ENCODE peak calls at places on chromosomes 5 and 9, in five cellular contexts. H, U, L, G and O are unnamed samples. For H3K36me3, the result is how much of the 10 kb centered on the place peaks cover.

GRCh38 chr5:176611435-176611834 is 1.5 kb upstream of the GPRIN1 start:
- DNase-seq in H (peak), U (no peak), L (peak), G (peak), O (no peak)

GRCh38 chr5:135601466-135601865 is 22.7 kb upstream of the CXCL14 start:
- DNase-seq in H (no peak), U (no peak), L (no peak), G (no peak), O (no peak)

GRCh38 chr9:136243631-136244030 is 2.0 kb downstream of the QSOX2 start:
- DNase-seq in H (no peak), U (peak), L (no peak), G (no peak), O (no peak)

GRCh38 chr9:71191708-71192107 is 70.3 kb upstream of the TRPM3 start:
- DNase-seq in H (no peak), U (no peak), L (no peak), G (no peak), O (no peak)

GRCh38 chr5:158398360-158399201 is 539.6 kb upstream of the CLINT1 start:
- DNase-seq in H (no peak), U (peak), L (no peak), G (no peak), O (no peak)

GRCh38 chr5:10246761-10247160 is 2.9 kb downstream of the ATPSCKMT start:
- DNase-seq in H (no peak), U (no peak), L (no peak), G (peak), O (no peak)

GRCh38 chr5:125725686-125726085 is 697.5 kb upstream of the GRAMD2B start:
- DNase-seq in H (no peak), U (no peak), L (no peak), G (no peak), O (no peak)

GRCh38 chr9:132752877-132753592 is 82.8 kb downstream of the GTF3C4 start:
- DNase-seq in H (no peak), U (no peak), L (no peak), G (no peak), O (no peak)

GRCh38 chr5:180208435-180209081 is 453 bp downstream of the RASGEF1C start:
- DNase-seq in H (no peak), U (no peak), L (peak), G (no peak), O (no peak)

GRCh38 chr5:10266839-10267238 is 16.8 kb downstream of the CCT5 start:
- DNase-seq in H (no peak), U (no peak), L (no peak), G (no peak), O (no peak)

GRCh38 chr5:160269017-160269416 is 39.7 kb downstream of the FABP6 start:
- DNase-seq in H (no peak), U (no peak), L (no peak), G (no peak), O (no peak)

GRCh38 chr5:176784218-176785165 is 25.9 kb upstream of the UNC5A start:
- DNase-seq in H (peak), U (no peak), L (no peak), G (peak), O (peak)

GRCh38 chr9:77933019-77933418 is 98.6 kb downstream of the GNAQ start:
- DNase-seq in H (no peak), U (no peak), L (no peak), G (no peak), O (no peak)

DNA sequence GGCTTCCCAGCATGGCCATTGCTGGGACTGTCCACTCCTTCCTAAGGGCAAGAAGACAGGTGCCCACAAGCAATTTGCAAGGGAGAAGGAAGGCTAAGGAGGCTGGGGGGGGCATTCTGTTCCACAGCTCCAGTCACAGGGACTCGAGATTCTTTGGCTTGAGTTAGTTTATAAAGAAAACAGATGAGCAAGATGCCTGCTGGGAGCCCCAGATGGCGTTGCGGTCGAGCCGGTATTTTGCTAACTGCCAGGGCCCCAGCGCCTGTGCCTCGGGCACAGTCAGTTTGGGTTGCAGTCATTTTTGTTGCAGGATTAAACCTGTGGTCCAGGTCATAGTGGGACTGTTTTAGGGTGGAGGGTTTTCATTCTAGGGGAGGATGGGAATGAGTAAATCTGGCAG is 87.3 kb upstream of the FCN2 start:
- DNase-seq in H (no peak), U (no peak), L (no peak), G (no peak), O (no peak)
- H3K36me3 ChIP-seq in H (under half), U (under half), L (under half), G (under half), O (under half)

GRCh38 chr9:128555180-128555721 is 2.9 kb downstream of the SPTAN1 start:
- DNase-seq in H (peak), U (no peak), L (peak), G (peak), O (peak)

GRCh38 chr9:128552153-128552743 is at the start of gene SPTAN1:
- DNase-seq in H (peak), U (peak), L (peak), G (peak), O (peak)

GRCh38 chr9:128554155-128554862 is 1.9 kb downstream of the SPTAN1 start:
- DNase-seq in H (peak), U (peak), L (peak), G (peak), O (no peak)

GRCh38 chr9:128552744-128553221 is 396 bp downstream of the SPTAN1 start:
- DNase-seq in H (no peak), U (no peak), L (peak), G (no peak), O (no peak)

GRCh38 chr9:128553695-128554094 is 1.3 kb downstream of the SPTAN1 start:
- DNase-seq in H (no peak), U (no peak), L (no peak), G (no peak), O (no peak)
- TF ChIP-seq SIN3A in H (no peak), U (no peak), L (no peak), G (no peak), O (no peak)

GRCh38 chr9:36897476-36897875 is 136.6 kb downstream of the PAX5 start:
- DNase-seq in H (no peak), U (no peak), L (no peak), G (no peak), O (no peak)

GRCh38 chr9:36900136-36900855 is 133.8 kb downstream of the PAX5 start:
- DNase-seq in H (no peak), U (no peak), L (peak), G (no peak), O (no peak)

GRCh38 chr9:36899406-36899805 is 134.7 kb downstream of the PAX5 start:
- DNase-seq in H (no peak), U (no peak), L (no peak), G (no peak), O (no peak)

GRCh38 chr9:36897019-36897418 is 137.0 kb downstream of the PAX5 start:
- DNase-seq in H (no peak), U (no peak), L (no peak), G (no peak), O (no peak)

DNA sequence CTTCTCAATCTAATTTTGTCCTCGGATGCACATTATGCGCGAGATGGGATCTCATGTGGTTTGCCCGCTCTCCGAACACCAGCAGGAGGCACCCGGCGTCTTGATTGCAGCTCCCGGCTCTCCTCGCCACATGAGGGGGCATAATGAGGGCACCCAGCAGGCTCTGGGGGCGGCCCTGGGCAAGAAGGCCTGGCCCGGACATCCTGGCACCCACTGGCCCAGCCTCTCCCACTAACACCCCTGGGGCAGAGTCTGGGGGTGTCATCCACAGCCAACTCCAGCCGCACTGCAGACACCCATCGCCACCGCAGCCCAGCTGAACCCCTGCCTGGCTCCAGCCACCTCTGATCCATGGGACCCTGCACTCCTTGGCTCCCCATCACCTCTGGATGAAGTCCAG is 135.4 kb downstream of the PAX5 start:
- DNase-seq in H (no peak), U (no peak), L (no peak), G (no peak), O (no peak)
- H3K36me3 ChIP-seq in H (under half), U (under half), L (under half), G (under half), O (under half)

GRCh38 chr5:142514196-142514595 is 171.7 kb downstream of the FGF1 start:
- DNase-seq in H (no peak), U (no peak), L (no peak), G (no peak), O (no peak)

GRCh38 chr5:142511318-142511717 is 174.6 kb downstream of the FGF1 start:
- DNase-seq in H (no peak), U (no peak), L (no peak), G (no peak), O (no peak)

GRCh38 chr5:142515036-142515435 is 170.9 kb downstream of the FGF1 start:
- DNase-seq in H (no peak), U (no peak), L (no peak), G (no peak), O (no peak)

GRCh38 chr5:142512680-142513042 is 173.2 kb downstream of the FGF1 start:
- DNase-seq in H (peak), U (no peak), L (no peak), G (peak), O (peak)

DNA sequence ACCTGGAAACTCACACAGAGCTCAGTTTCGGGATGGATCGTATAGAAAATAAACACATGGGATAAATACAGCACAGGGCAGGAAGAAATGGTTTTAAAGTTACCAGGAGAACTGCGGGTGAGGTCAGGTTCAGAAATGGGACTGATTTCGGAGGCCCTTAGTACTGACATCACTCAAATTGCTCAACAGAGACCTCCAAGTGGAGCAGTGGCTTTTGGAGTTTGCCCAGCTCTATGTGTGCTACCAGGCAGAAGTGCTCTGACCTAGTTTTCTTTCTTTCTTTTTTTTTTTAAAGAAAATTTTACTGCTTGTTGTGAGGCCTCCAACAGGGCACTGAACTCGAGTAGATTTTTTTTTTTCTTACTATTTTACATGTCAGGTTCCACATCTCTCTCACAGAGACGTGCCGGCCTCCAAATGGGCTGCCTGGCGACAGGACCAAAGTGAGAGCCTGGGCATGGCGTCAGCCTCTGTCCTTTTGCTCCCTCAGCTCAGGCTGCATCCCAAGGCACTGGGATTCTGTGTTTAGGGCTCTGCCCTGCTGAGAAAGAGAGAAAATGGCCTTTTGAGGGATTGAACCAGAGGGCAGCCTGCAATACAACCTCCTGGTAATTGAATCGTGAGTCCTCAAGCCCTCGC is 173.7 kb downstream of the FGF1 start:
- DNase-seq in H (no peak), U (no peak), L (no peak), G (no peak), O (no peak)
- TF ChIP-seq SIN3A in H (no peak), U (no peak), L (no peak), G (no peak), O (no peak)